ENCODE peak calls at places on chromosomes 2 and 18, in six cellular contexts. U is right cardiac atrium, N is nucleus accumbens, S is fibroblast of gingiva, Y is T-helper 9 cell, P is tibial artery. R is an unnamed sample.

GRCh38 chr2:112480540-112481049 is 1.4 kb upstream of the TTL start:
- DNase-seq in U (no peak), N (no peak), S (no peak), Y (peak; percentile 11), P (no peak), R (no peak)

GRCh38 chr2:46983065-46983801 is 67.6 kb upstream of the MCFD2 start:
- DNase-seq in U (peak; percentile 69), N (no peak), S (peak; percentile 41), Y (no peak), P (no peak), R (no peak)

GRCh38 chr18:49007663-49008062 is 56.9 kb upstream of the SMAD7 start:
- DNase-seq in U (no peak), N (no peak), S (no peak), Y (no peak), P (no peak), R (no peak)

GRCh38 chr2:54606393-54606973 is 117.0 kb upstream of the EML6 start:
- DNase-seq in U (peak; percentile 69), N (no peak), S (no peak), Y (no peak), P (no peak), R (no peak)

GRCh38 chr18:47932603-47933002 is 2.1 kb upstream of the SMAD2 start:
- DNase-seq in U (peak; percentile 53), N (no peak), S (no peak), Y (no peak), P (no peak), R (no peak)

GRCh38 chr2:18214936-18215335 is 336.5 kb downstream of the KCNS3 start:
- DNase-seq in U (no peak), N (no peak), S (no peak), Y (no peak), P (no peak), R (no peak)

GRCh38 chr2:31235504-31235902 is 1.6 kb downstream of the EHD3 start:
- DNase-seq in U (no peak), N (no peak), S (peak; percentile 82), Y (no peak), P (no peak), R (no peak)

GRCh38 chr2:28691774-28692281 is 59.8 kb upstream of the PPP1CB start:
- DNase-seq in U (peak; percentile 74), N (no peak), S (peak; percentile 61), Y (no peak), P (no peak), R (no peak)

GRCh38 chr2:156883828-156884615 is 373.5 kb upstream of the GALNT5 start:
- DNase-seq in U (no peak), N (no peak), S (peak; percentile 21), Y (no peak), P (no peak), R (no peak)

GRCh38 chr18:5481621-5482020 is 62.2 kb downstream of the EPB41L3 start:
- DNase-seq in U (no peak), N (no peak), S (no peak), Y (no peak), P (no peak), R (no peak)

GRCh38 chr18:11324510-11324909 is 175.1 kb upstream of the PIEZO2 start:
- DNase-seq in U (no peak), N (no peak), S (peak; percentile 81), Y (no peak), P (no peak), R (no peak)

GRCh38 chr2:47373747-47374146 is 29.2 kb upstream of the MSH2 start:
- DNase-seq in U (no peak), N (no peak), S (no peak), Y (no peak), P (no peak), R (no peak)

GRCh38 chr18:3450358-3451107 is 561 bp downstream of the TGIF1 start:
- DNase-seq in U (peak; percentile 91), N (peak; percentile 41), S (peak; percentile 78), Y (peak; percentile 68), P (peak; percentile 85), R (peak; percentile 52)

GRCh38 chr18:62524443-62525200 is 1.8 kb downstream of the ZCCHC2 start:
- DNase-seq in U (peak; percentile 83), N (peak; percentile 44), S (peak; percentile 24), Y (peak; percentile 53), P (peak; percentile 79), R (peak; percentile 35)

GRCh38 chr2:231545105-231545902 is 15.1 kb upstream of the NMUR1 start:
- DNase-seq in U (peak; percentile 79), N (no peak), S (no peak), Y (no peak), P (no peak), R (no peak)

GRCh38 chr2:205531082-205531481 is 151.2 kb upstream of the NRP2 start:
- DNase-seq in U (no peak), N (no peak), S (no peak), Y (no peak), P (no peak), R (no peak)

GRCh38 chr2:11784747-11785610 is 38.5 kb downstream of the LPIN1 start:
- DNase-seq in U (peak; percentile 76), N (peak; percentile 52), S (peak; percentile 24), Y (peak; percentile 45), P (no peak), R (peak; percentile 21)

GRCh38 chr2:45681675-45682074 is 30.2 kb downstream of the PRKCE start:
- DNase-seq in U (peak; percentile 54), N (no peak), S (peak; percentile 77), Y (no peak), P (no peak), R (no peak)

GRCh38 chr2:157443795-157444642 is at the start of gene CYTIP:
- DNase-seq in U (peak; percentile 38), N (no peak), S (no peak), Y (no peak), P (no peak), R (peak; percentile 24)

GRCh38 chr2:237939251-237939650 is 27.6 kb upstream of the UBE2F start:
- DNase-seq in U (no peak), N (no peak), S (peak; percentile 13), Y (no peak), P (no peak), R (no peak)

GRCh38 chr2:213238753-213239591 is 45.3 kb upstream of the SPAG16 start:
- DNase-seq in U (peak; percentile 58), N (no peak), S (peak; percentile 89), Y (no peak), P (no peak), R (no peak)

GRCh38 chr18:676747-677544 is 19.5 kb downstream of the TYMS start:
- DNase-seq in U (no peak), N (no peak), S (no peak), Y (no peak), P (no peak), R (no peak)

GRCh38 chr2:30225131-30225762 is 6.1 kb upstream of the LBH start:
- DNase-seq in U (peak; percentile 67), N (no peak), S (peak; percentile 46), Y (peak; percentile 32), P (no peak), R (peak; percentile 15)

GRCh38 chr18:11909597-11910026 is 1.5 kb upstream of the MPPE1 start:
- DNase-seq in U (no peak), N (no peak), S (peak; percentile 13), Y (no peak), P (no peak), R (no peak)